ENCODE peak calls at places on chromosomes 5 and 9, in nine cellular contexts. B is GM23248, L is Panc1, O is breast epithelium, Z is IMR-90, E is BE2C, W is gastrocnemius medialis, T is tibial nerve, M is cardiac muscle cell. H is an unnamed sample.
A peak's percentile ranks its signal among the peaks of the same experiment; 100 is the strongest.

GRCh38 chr5:133907075-133907474 is 61.4 kb downstream of the C5orf15 start:
- DNase-seq in B (no peak), L (no peak), O (no peak), Z (no peak), E (peak; percentile 94), W (no peak), T (no peak), M (no peak), H (no peak)

GRCh38 chr5:178866946-178867345 is 7.2 kb downstream of the ZNF354B start:
- DNase-seq in B (no peak), L (no peak), O (no peak), Z (no peak), E (no peak), W (no peak), T (no peak), M (peak; percentile 4), H (no peak)

GRCh38 chr5:130884033-130884432 is 281.0 kb downstream of the HINT1 start:
- DNase-seq in B (no peak), L (no peak), O (no peak), Z (no peak), E (no peak), W (no peak), T (no peak), M (no peak), H (no peak)

GRCh38 chr9:110179734-110180133 is 28.2 kb downstream of the C9orf152 start:
- DNase-seq in B (peak; percentile 72), L (no peak), O (no peak), Z (peak; percentile 86), E (no peak), W (no peak), T (no peak), M (peak; percentile 60), H (no peak)

GRCh38 chr5:105506692-105507277 is 1944.2 kb upstream of the NUDT12 start:
- DNase-seq in B (no peak), L (no peak), O (no peak), Z (peak; percentile 16), E (peak; percentile 54), W (no peak), T (no peak), M (peak; percentile 1), H (no peak)

GRCh38 chr5:54745599-54745998 is 228.0 kb downstream of the SNX18 start:
- DNase-seq in B (no peak), L (no peak), O (no peak), Z (no peak), E (no peak), W (no peak), T (no peak), M (no peak), H (no peak)

GRCh38 chr5:133456933-133457402 is 155.4 kb downstream of the FSTL4 start:
- DNase-seq in B (peak; percentile 35), L (no peak), O (no peak), Z (no peak), E (no peak), W (no peak), T (no peak), M (peak; percentile 54), H (no peak)

GRCh38 chr5:91849069-91849468 is 466.0 kb upstream of the ARRDC3 start:
- DNase-seq in B (no peak), L (no peak), O (no peak), Z (no peak), E (no peak), W (no peak), T (no peak), M (no peak), H (no peak)

GRCh38 chr5:142685418-142686209 is at the start of gene FGF1:
- DNase-seq in B (no peak), L (no peak), O (peak; percentile 56), Z (no peak), E (peak; percentile 68), W (no peak), T (no peak), M (peak; percentile 46), H (no peak)

GRCh38 chr5:175590471-175590881 is 67.4 kb upstream of the HRH2 start:
- DNase-seq in B (peak; percentile 51), L (no peak), O (no peak), Z (peak; percentile 25), E (no peak), W (no peak), T (no peak), M (peak; percentile 93), H (no peak)

GRCh38 chr9:133582501-133583045 is 26.6 kb downstream of the FAM163B start:
- DNase-seq in B (no peak), L (no peak), O (no peak), Z (no peak), E (no peak), W (no peak), T (no peak), M (no peak), H (no peak)

GRCh38 chr9:93116049-93116961 is 17.7 kb downstream of the NINJ1 start:
- DNase-seq in B (peak; percentile 73), L (no peak), O (peak; percentile 57), Z (peak; percentile 72), E (peak; percentile 4), W (peak; percentile 81), T (no peak), M (peak; percentile 84), H (peak; percentile 91)

GRCh38 chr9:95102572-95102971 is 214.9 kb downstream of the FANCC start:
- DNase-seq in B (no peak), L (no peak), O (no peak), Z (no peak), E (no peak), W (no peak), T (no peak), M (no peak), H (no peak)

GRCh38 chr9:95102001-95102433 is 215.5 kb downstream of the FANCC start:
- DNase-seq in B (no peak), L (no peak), O (no peak), Z (no peak), E (no peak), W (peak; percentile 48), T (no peak), M (no peak), H (no peak)

GRCh38 chr9:95100071-95100627 is 217.4 kb downstream of the FANCC start:
- DNase-seq in B (peak; percentile 62), L (no peak), O (no peak), Z (peak; percentile 53), E (no peak), W (no peak), T (no peak), M (no peak), H (no peak)

GRCh38 chr9:95099321-95100070 is 218.0 kb downstream of the FANCC start:
- DNase-seq in B (no peak), L (no peak), O (no peak), Z (no peak), E (no peak), W (no peak), T (no peak), M (no peak), H (no peak)

GRCh38 chr9:95101326-95101725 is 216.2 kb downstream of the FANCC start:
- DNase-seq in B (no peak), L (no peak), O (no peak), Z (no peak), E (no peak), W (no peak), T (no peak), M (no peak), H (no peak)
- H3K4me1 ChIP-seq in B (peaks cover 15% of the 10 kb centered on the region), L (no peaks in the 10 kb centered on the region), O (no peaks in the 10 kb centered on the region), Z (peaks cover 16% of the 10 kb centered on the region), E (peaks cover 50% of the 10 kb centered on the region), W (peaks cover 71% of the 10 kb centered on the region), T (no peaks in the 10 kb centered on the region), M (peaks cover 12% of the 10 kb centered on the region), H (no peaks in the 10 kb centered on the region)

GRCh38 chr9:124295097-124295794 is 37.5 kb downstream of the NEK6 start:
- DNase-seq in B (no peak), L (no peak), O (no peak), Z (no peak), E (peak; percentile 49), W (no peak), T (no peak), M (peak; percentile 52), H (no peak)
- H3K4me1 ChIP-seq in B (peaks cover 55% of the 10 kb centered on the region), L (peaks cover 100% of the 10 kb centered on the region), O (peaks cover 24% of the 10 kb centered on the region), Z (peaks cover 85% of the 10 kb centered on the region), E (no peaks in the 10 kb centered on the region), W (peaks cover 19% of the 10 kb centered on the region), T (no peaks in the 10 kb centered on the region), M (peaks cover 27% of the 10 kb centered on the region), H (peaks cover 86% of the 10 kb centered on the region)

GRCh38 chr5:50439221-50439620 is 1.9 kb downstream of the EMB start:
- DNase-seq in B (no peak), L (no peak), O (no peak), Z (no peak), E (no peak), W (no peak), T (no peak), M (no peak), H (no peak)
- H3K4me1 ChIP-seq in B (no peaks in the 10 kb centered on the region), L (peaks cover 4% of the 10 kb centered on the region), O (no peaks in the 10 kb centered on the region), Z (no peaks in the 10 kb centered on the region), E (no peaks in the 10 kb centered on the region), W (peaks cover 6% of the 10 kb centered on the region), T (no peaks in the 10 kb centered on the region), M (no peaks in the 10 kb centered on the region), H (peaks cover 6% of the 10 kb centered on the region)

GRCh38 chr9:127535834-127536233 is 76.2 kb upstream of the STXBP1 start:
- DNase-seq in B (peak; percentile 88), L (no peak), O (no peak), Z (peak; percentile 55), E (no peak), W (no peak), T (no peak), M (no peak), H (peak; percentile 70)
- H3K4me1 ChIP-seq in B (peaks cover 52% of the 10 kb centered on the region), L (peaks cover 55% of the 10 kb centered on the region), O (peaks cover 43% of the 10 kb centered on the region), Z (peaks cover 65% of the 10 kb centered on the region), E (no peaks in the 10 kb centered on the region), W (peaks cover 6% of the 10 kb centered on the region), T (no peaks in the 10 kb centered on the region), M (no peaks in the 10 kb centered on the region), H (peaks cover 55% of the 10 kb centered on the region)

DNA sequence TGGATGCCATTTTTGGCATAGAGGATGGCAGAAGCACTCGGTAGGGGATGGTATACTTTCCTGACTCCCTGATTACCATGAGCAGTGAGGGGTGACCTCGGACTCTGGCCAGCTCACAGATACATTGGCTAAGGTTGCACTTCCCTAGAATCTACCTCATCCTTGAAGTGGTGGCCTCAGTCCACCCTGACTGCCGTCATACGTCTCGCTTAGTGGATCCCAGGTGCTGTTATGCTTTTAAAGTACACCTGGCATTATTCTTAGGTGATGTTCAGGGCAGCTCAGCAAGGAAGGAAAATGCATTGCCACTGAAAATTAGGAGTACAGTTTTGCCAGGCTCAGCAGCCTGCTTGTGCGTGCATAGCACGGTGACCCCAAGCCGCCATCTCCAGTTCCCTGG is 87.3 kb downstream of the SYK start:
- DNase-seq in B (no peak), L (no peak), O (no peak), Z (no peak), E (no peak), W (no peak), T (no peak), M (no peak), H (no peak)
- H3K4me1 ChIP-seq in B (no peaks in the 10 kb centered on the region), L (no peaks in the 10 kb centered on the region), O (no peaks in the 10 kb centered on the region), Z (no peaks in the 10 kb centered on the region), E (no peaks in the 10 kb centered on the region), W (no peaks in the 10 kb centered on the region), T (no peaks in the 10 kb centered on the region), M (no peaks in the 10 kb centered on the region), H (no peaks in the 10 kb centered on the region)

GRCh38 chr9:12989669-12990068 is 214.8 kb downstream of the LURAP1L start:
- DNase-seq in B (no peak), L (no peak), O (no peak), Z (no peak), E (no peak), W (no peak), T (no peak), M (no peak), H (no peak)

GRCh38 chr9:12993432-12993831 is 218.6 kb downstream of the LURAP1L start:
- DNase-seq in B (no peak), L (no peak), O (no peak), Z (peak; percentile 36), E (no peak), W (no peak), T (no peak), M (peak; percentile 11), H (no peak)

GRCh38 chr9:12988259-12988658 is 213.4 kb downstream of the LURAP1L start:
- DNase-seq in B (no peak), L (no peak), O (no peak), Z (no peak), E (no peak), W (no peak), T (no peak), M (no peak), H (no peak)
- H3K4me1 ChIP-seq in B (no peaks in the 10 kb centered on the region), L (no peaks in the 10 kb centered on the region), O (no peaks in the 10 kb centered on the region), Z (peaks cover 2% of the 10 kb centered on the region), E (no peaks in the 10 kb centered on the region), W (no peaks in the 10 kb centered on the region), T (no peaks in the 10 kb centered on the region), M (peaks cover 6% of the 10 kb centered on the region), H (no peaks in the 10 kb centered on the region)

H was measured in right atrium auricular region.